ENCODE peak calls at places on chromosome 18, in five cellular contexts. N is RPMI7951, R is NCI-H1436, F is cardiac muscle cell, G is HTR-8/SVneo. J is an unnamed sample.
A peak's percentile ranks its signal among the peaks of the same experiment; 100 is the strongest.

GRCh38 chr18:55509631-55510372 is 78.2 kb downstream of the TCF4 start:
- DNase-seq in R (no peak), F (peak; percentile 21), G (no peak), N (peak; percentile 89), J (no peak)

GRCh38 chr18:54127759-54128378 is 96.6 kb downstream of the MBD2 start:
- DNase-seq in G (peak; percentile 20), R (peak; percentile 10), N (peak; percentile 39), F (peak; percentile 73), J (no peak)

GRCh38 chr18:2916184-2916583 is 69.4 kb downstream of the EMILIN2 start:
- DNase-seq in G (no peak), N (no peak), R (no peak), F (no peak), J (no peak)

GRCh38 chr18:31942301-31942998 is 478 bp downstream of the TRAPPC8 start:
- DNase-seq in R (no peak), F (no peak), N (peak; percentile 40), G (peak; percentile 5), J (no peak)

GRCh38 chr18:44816028-44816427 is 135.3 kb downstream of the SETBP1 start:
- DNase-seq in G (no peak), F (no peak), N (no peak), R (no peak), J (no peak)

GRCh38 chr18:73824684-73825083 is 322.9 kb downstream of the FBXO15 start:
- DNase-seq in F (no peak), G (no peak), N (no peak), R (no peak), J (no peak)

GRCh38 chr18:45755936-45756335 is 32.0 kb downstream of the SLC14A1 start:
- DNase-seq in F (no peak), R (no peak), N (peak; percentile 92), G (no peak), J (no peak)

GRCh38 chr18:58257461-58257860 is 213.4 kb downstream of the NEDD4L start:
- DNase-seq in G (no peak), R (no peak), F (no peak), N (peak; percentile 63), J (no peak)

GRCh38 chr18:45757005-45757404 is 33.0 kb downstream of the SLC14A1 start:
- DNase-seq in N (no peak), R (no peak), F (no peak), G (no peak), J (no peak)

GRCh38 chr18:67219821-67220220 is 296.7 kb downstream of the DSEL start:
- DNase-seq in G (no peak), F (no peak), N (no peak), R (no peak), J (no peak)

GRCh38 chr18:13598591-13598990 is 127.8 kb downstream of the FAM210A start:
- DNase-seq in F (no peak), G (no peak), R (no peak), N (no peak), J (no peak)

GRCh38 chr18:8685141-8685913 is 20.0 kb upstream of the MTCL1 start:
- DNase-seq in F (no peak), R (peak; percentile 71), G (no peak), N (peak; percentile 94), J (no peak)

GRCh38 chr18:11146238-11146946 is 3.0 kb downstream of the PIEZO2 start:
- DNase-seq in F (no peak), G (no peak), R (no peak), N (no peak), J (no peak)

GRCh38 chr18:13100942-13101658 is 109.9 kb downstream of the CEP192 start:
- DNase-seq in R (no peak), F (no peak), G (no peak), N (no peak), J (no peak)

GRCh38 chr18:47986724-47987455 is 56.4 kb upstream of the SMAD2 start:
- DNase-seq in R (no peak), F (no peak), N (no peak), G (no peak), J (no peak)

GRCh38 chr18:61148322-61148721 is 184.9 kb upstream of the CDH20 start:
- DNase-seq in N (no peak), F (no peak), G (no peak), R (no peak), J (no peak)

GRCh38 chr18:77059294-77059916 is 73.2 kb downstream of the MBP start:
- DNase-seq in G (peak; percentile 28), F (peak; percentile 50), N (peak; percentile 68), R (peak; percentile 44), J (no peak)

GRCh38 chr18:24185805-24186204 is 46.9 kb downstream of the CABYR start:
- DNase-seq in G (no peak), N (no peak), R (no peak), F (no peak), J (no peak)

GRCh38 chr18:55739488-55739887 is 151.5 kb upstream of the TCF4 start:
- DNase-seq in G (no peak), R (no peak), F (no peak), N (no peak), J (no peak)

GRCh38 chr18:74488354-74488753 is 7.8 kb upstream of the CNDP2 start:
- DNase-seq in G (no peak), F (no peak), N (no peak), R (no peak), J (no peak)

GRCh38 chr18:8375269-8375668 is 234.0 kb upstream of the RAB12 start:
- DNase-seq in G (no peak), F (no peak), R (no peak), N (no peak), J (no peak)

J was measured in T-helper 22 cell.